ENCODE peak calls at places on chromosomes 11 and 22, in five cellular contexts. U is body of pancreas, A is left ventricle myocardium inferior, X is astrocyte, T is Karpas-422. F is an unnamed sample. For H3K36me3, the result is how much of the 10 kb centered on the place peaks cover.

GRCh38 chr11:1425006-1425405 is 35.3 kb downstream of the BRSK2 start:
- DNase-seq in U (no peak), A (no peak), T (no peak), X (no peak), F (no peak)

GRCh38 chr11:102986815-102987214 is 31.3 kb upstream of the MMP13 start:
- DNase-seq in A (no peak), T (no peak), U (no peak), X (peak), F (no peak)

GRCh38 chr11:103395612-103396011 is 286.4 kb downstream of the DYNC2H1 start:
- DNase-seq in A (no peak), T (no peak), X (peak), U (no peak), F (no peak)

GRCh38 chr11:3022982-3023381 is 30.9 kb upstream of the NAP1L4 start:
- DNase-seq in T (no peak), A (no peak), X (peak), U (no peak), F (no peak)

GRCh38 chr22:49018601-49019000 is 809.1 kb downstream of the BRD1 start:
- DNase-seq in X (no peak), A (no peak), T (no peak), U (peak), F (no peak)

GRCh38 chr11:17686185-17686980 is 33.0 kb upstream of the MYOD1 start:
- DNase-seq in T (no peak), U (no peak), X (peak), A (no peak), F (no peak)

GRCh38 chr11:19598456-19598855 is 114.2 kb upstream of the NAV2 start:
- DNase-seq in T (no peak), X (no peak), U (no peak), A (no peak), F (no peak)

GRCh38 chr11:123197711-123198110 is 2.7 kb upstream of the CLMP start:
- DNase-seq in A (no peak), U (no peak), X (peak), T (no peak), F (no peak)

GRCh38 chr11:83722392-83722791 is 436.2 kb upstream of the CCDC90B start:
- DNase-seq in T (no peak), X (no peak), A (no peak), U (no peak), F (no peak)

GRCh38 chr11:118634435-118635236 is 27.2 kb downstream of the PHLDB1 start:
- DNase-seq in T (no peak), X (peak), A (peak), U (peak), F (no peak)

GRCh38 chr11:64859542-64860414 is 15.3 kb upstream of the CDC42BPG start:
- DNase-seq in U (no peak), A (no peak), X (no peak), T (no peak), F (peak)

DNA sequence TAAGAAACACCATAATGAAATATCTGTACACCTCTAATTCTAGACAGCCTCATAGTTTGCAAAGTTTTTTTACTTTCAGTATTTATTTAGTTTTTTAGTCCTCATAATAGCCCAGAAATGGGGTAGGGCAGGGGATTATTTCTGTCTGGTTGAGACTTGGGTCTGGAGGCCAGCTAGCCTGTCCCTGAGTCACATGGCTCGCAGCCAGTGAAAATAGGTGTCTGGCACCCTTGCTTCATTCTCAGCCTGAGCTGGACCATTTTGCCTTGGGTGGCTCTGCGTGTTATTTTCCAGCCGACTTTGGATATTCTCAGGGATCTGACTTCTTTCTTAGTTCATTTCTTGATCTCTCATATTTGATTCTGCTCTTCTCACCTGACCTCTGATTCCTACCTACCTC is 123.9 kb upstream of the NARS2 start:
- DNase-seq in U (no peak), A (peak), T (no peak), X (peak), F (no peak)
- H3K36me3 ChIP-seq in U (under half), A (under half), T (under half), X (under half), F (under half)

GRCh38 chr22:38744981-38745380 is 10.8 kb downstream of the SUN2 start:
- DNase-seq in T (no peak), U (no peak), A (no peak), X (no peak), F (no peak)

GRCh38 chr22:38742176-38742942 is 13.4 kb downstream of the SUN2 start:
- DNase-seq in A (no peak), U (no peak), X (no peak), T (no peak), F (no peak)

GRCh38 chr22:38748487-38749136 is 7.2 kb downstream of the SUN2 start:
- DNase-seq in U (no peak), X (no peak), T (no peak), A (no peak), F (no peak)

GRCh38 chr22:38750104-38750503 is 5.7 kb downstream of the SUN2 start:
- DNase-seq in X (no peak), U (no peak), T (no peak), A (no peak), F (no peak)

GRCh38 chr22:38745676-38746460 is 9.9 kb downstream of the SUN2 start:
- DNase-seq in A (no peak), U (no peak), X (no peak), T (no peak), F (no peak)
- H3K36me3 ChIP-seq in A (half or more), U (under half), X (under half), T (under half), F (under half)

DNA sequence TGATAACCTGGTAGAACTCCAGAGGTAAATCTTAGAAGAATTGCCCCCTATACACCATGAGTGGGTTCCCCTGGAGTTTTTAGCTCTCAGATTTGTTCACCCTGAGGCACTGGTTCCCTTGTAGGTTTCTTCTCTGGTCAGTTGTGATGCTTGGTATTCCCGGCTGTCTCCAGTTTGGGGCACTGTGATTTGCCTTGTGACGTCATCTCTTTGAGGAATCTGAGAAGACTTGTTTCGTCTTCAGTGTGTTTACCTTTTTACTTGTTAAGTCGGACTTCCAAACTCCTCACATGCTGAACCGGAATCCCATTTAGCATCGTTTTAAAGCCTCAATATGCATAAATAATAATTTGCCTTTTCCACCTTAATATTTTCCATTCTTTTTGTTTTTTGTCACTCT is 54.4 kb downstream of the CECR2 start:
- DNase-seq in T (no peak), U (no peak), A (no peak), X (no peak), F (no peak)
- H3K36me3 ChIP-seq in T (under half), U (under half), A (under half), X (under half), F (under half)

GRCh38 chr22:38481162-38481870 is 13.4 kb downstream of the KDELR3 start:
- DNase-seq in A (no peak), U (no peak), T (no peak), X (no peak), F (no peak)

GRCh38 chr22:38484244-38484643 is 16.3 kb downstream of the KDELR3 start:
- DNase-seq in T (no peak), X (no peak), A (no peak), U (no peak), F (no peak)

GRCh38 chr22:38479096-38479840 is 11.4 kb downstream of the KDELR3 start:
- DNase-seq in A (no peak), U (no peak), T (no peak), X (no peak), F (no peak)

GRCh38 chr22:38482662-38483308 is 14.9 kb downstream of the KDELR3 start:
- DNase-seq in X (no peak), T (no peak), A (no peak), U (no peak), F (no peak)

GRCh38 chr22:38481871-38482332 is 14.0 kb downstream of the KDELR3 start:
- DNase-seq in A (no peak), X (no peak), T (no peak), U (peak), F (no peak)
- H3K36me3 ChIP-seq in A (half or more), X (half or more), T (half or more), U (under half), F (under half)

DNA sequence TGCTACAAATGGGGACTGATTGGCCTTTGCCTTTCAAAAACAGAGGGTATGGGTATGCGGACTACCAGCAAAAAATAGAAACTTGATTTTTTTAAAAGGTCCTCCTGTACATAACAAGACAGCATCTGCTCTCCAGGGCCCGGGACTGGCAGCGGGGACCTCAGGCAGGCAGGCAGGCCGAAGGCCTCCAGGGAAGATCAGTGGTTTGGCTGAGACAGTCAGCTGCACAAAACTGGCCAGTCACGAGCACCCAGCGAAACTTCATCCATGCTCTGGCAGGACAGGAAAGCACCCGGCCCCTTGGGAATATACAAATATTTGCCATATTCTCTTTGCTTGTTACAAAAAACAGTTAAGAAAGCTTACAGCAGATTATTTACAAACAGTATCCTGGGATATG is 11.0 kb downstream of the RPL27A start:
- DNase-seq in A (no peak), U (no peak), T (no peak), X (no peak), F (no peak)
- H3K36me3 ChIP-seq in A (half or more), U (under half), T (under half), X (half or more), F (under half)

F was measured in GM06990.